ENCODE peak calls at places on chromosome 5, in five cellular contexts. A, F, H, K and C are unnamed samples. For H3K4me1, the result is how much of the 10 kb centered on the place peaks cover.

GRCh38 chr5:26719824-26720223 is 318.6 kb downstream of the CDH9 start:
- DNase-seq in A (no peak), F (no peak), H (no peak), K (no peak), C (no peak)

GRCh38 chr5:134223406-134224251 is 2.2 kb downstream of the PPP2CA start:
- DNase-seq in A (no peak), F (no peak), H (no peak), K (no peak), C (no peak)

GRCh38 chr5:65480306-65480865 is 1.3 kb downstream of the ADAMTS6 start:
- DNase-seq in A (no peak), F (peak), H (peak), K (peak), C (peak)

GRCh38 chr5:19880859-19881436 is 107.1 kb downstream of the CDH18 start:
- DNase-seq in A (no peak), F (no peak), H (no peak), K (no peak), C (no peak)

GRCh38 chr5:17157294-17157693 is 60.1 kb upstream of the BASP1 start:
- DNase-seq in A (no peak), F (no peak), H (no peak), K (no peak), C (no peak)

GRCh38 chr5:104189031-104189430 is 626.4 kb upstream of the NUDT12 start:
- DNase-seq in A (no peak), F (no peak), H (no peak), K (no peak), C (no peak)

GRCh38 chr5:116524966-116525365 is 49.7 kb downstream of the SEMA6A start:
- DNase-seq in A (no peak), F (no peak), H (no peak), K (no peak), C (no peak)

GRCh38 chr5:131460867-131461572 is 174.0 kb downstream of the RAPGEF6 start:
- DNase-seq in A (no peak), F (no peak), H (no peak), K (no peak), C (no peak)

GRCh38 chr5:69078921-69079537 is 14.8 kb upstream of the SLC30A5 start:
- DNase-seq in A (no peak), F (no peak), H (no peak), K (no peak), C (no peak)

GRCh38 chr5:87403899-87404298 is 8.8 kb downstream of the CCNH start:
- DNase-seq in A (no peak), F (no peak), H (no peak), K (no peak), C (no peak)

GRCh38 chr5:57486206-57486605 is 3.6 kb upstream of the ACTBL2 start:
- DNase-seq in A (no peak), F (no peak), H (no peak), K (no peak), C (no peak)

GRCh38 chr5:138033916-138034315 is 1.0 kb upstream of the FAM13B start:
- DNase-seq in A (no peak), F (no peak), H (no peak), K (no peak), C (no peak)

GRCh38 chr5:115463985-115464384 is 80.6 kb downstream of the FEM1C start:
- DNase-seq in A (no peak), F (no peak), H (no peak), K (no peak), C (no peak)

GRCh38 chr5:9313751-9314150 is 232.1 kb downstream of the SEMA5A start:
- DNase-seq in A (no peak), F (no peak), H (no peak), K (no peak), C (no peak)

GRCh38 chr5:92378961-92379611 is 996.0 kb upstream of the ARRDC3 start:
- DNase-seq in A (no peak), F (no peak), H (no peak), K (no peak), C (no peak)

GRCh38 chr5:43294226-43294625 is 19.0 kb downstream of the HMGCS1 start:
- DNase-seq in A (no peak), F (no peak), H (no peak), K (no peak), C (no peak)

GRCh38 chr5:62509823-62510222 is 68.8 kb upstream of the LRRC70 start:
- DNase-seq in A (no peak), F (no peak), H (no peak), K (no peak), C (no peak)

GRCh38 chr5:168327019-168327421 is 35.6 kb downstream of the WWC1 start:
- DNase-seq in A (no peak), F (no peak), H (no peak), K (no peak), C (no peak)

GRCh38 chr5:102902647-102903046 is 147.5 kb downstream of the PAM start:
- DNase-seq in A (no peak), F (no peak), H (no peak), K (no peak), C (no peak)

GRCh38 chr5:82593481-82593880 is 315.3 kb upstream of the RPS23 start:
- DNase-seq in A (no peak), F (no peak), H (no peak), K (no peak), C (no peak)

GRCh38 chr5:121976979-121977378 is 15.2 kb downstream of the SRFBP1 start:
- DNase-seq in A (no peak), F (no peak), H (no peak), K (no peak), C (no peak)

GRCh38 chr5:128627939-128628338 is 89.9 kb upstream of the FBN2 start:
- DNase-seq in A (no peak), F (no peak), H (no peak), K (no peak), C (no peak)

GRCh38 chr5:174454464-174454863 is 269.9 kb upstream of the MSX2 start:
- DNase-seq in A (no peak), F (no peak), H (no peak), K (no peak), C (no peak)

GRCh38 chr5:1111727-1112289 is at the start of gene SLC12A7:
- DNase-seq in A (peak), F (peak), H (peak), K (no peak), C (no peak)

GRCh38 chr5:142016576-142016975 is 3.7 kb upstream of the GNPDA1 start:
- DNase-seq in A (no peak), F (no peak), H (no peak), K (no peak), C (no peak)

DNA sequence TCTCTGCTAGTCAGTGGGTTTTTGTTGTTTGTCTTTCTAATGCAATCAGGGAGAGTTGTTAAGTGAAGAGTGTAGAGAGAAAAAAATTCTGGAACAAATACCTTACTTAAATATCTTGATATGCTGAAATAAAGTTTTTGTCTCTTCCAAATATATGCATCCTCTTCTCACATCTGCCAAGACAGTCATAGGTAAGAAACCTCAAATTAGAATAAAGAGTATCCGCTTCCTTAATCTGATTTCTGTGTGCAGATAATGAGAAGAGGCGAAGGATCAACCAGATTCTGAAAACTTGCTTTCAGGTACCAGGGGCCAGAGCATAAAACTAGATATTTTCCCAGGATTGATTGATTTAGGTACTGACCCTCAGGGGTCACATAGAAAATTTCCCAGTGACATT is 11.3 kb upstream of the IL6ST start:
- DNase-seq in A (no peak), F (no peak), H (no peak), K (no peak), C (no peak)
- TF ChIP-seq CTCF in A (no peak), F (no peak), H (no peak), K (no peak), C (no peak)

GRCh38 chr5:73797142-73797530 is 171.1 kb downstream of the ARHGEF28 start:
- DNase-seq in A (no peak), F (no peak), H (no peak), K (no peak), C (no peak)

GRCh38 chr5:73799401-73799972 is 173.5 kb downstream of the ARHGEF28 start:
- DNase-seq in A (no peak), F (no peak), H (no peak), K (no peak), C (no peak)

GRCh38 chr5:73796164-73797141 is 170.5 kb downstream of the ARHGEF28 start:
- DNase-seq in A (no peak), F (peak), H (no peak), K (peak), C (no peak)

DNA sequence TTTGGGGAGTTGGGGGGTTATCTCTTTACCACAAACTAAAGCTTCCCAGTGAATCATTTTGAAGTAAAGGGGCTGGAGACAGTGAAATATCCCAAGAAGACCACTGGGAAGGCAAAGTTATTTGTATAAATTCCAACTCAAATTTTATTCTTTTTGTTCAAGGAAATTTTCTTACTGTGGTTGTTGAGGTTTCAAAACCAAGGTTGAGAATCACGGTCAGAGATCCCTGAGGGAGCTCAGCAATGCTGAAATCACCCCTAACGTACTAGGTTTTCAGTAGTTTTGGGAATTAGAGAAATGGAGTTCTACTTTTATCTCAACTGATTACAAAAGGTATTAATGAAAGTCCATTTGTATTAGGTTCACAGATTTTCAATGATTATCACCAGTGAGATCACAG is 175.7 kb downstream of the ARHGEF28 start:
- DNase-seq in A (no peak), F (no peak), H (no peak), K (no peak), C (no peak)
- H3K27ac ChIP-seq in A (no peak), F (no peak), H (no peak), K (no peak), C (no peak)

GRCh38 chr5:96146675-96147074 is 185.0 kb upstream of the ELL2 start:
- DNase-seq in A (no peak), F (peak), H (no peak), K (no peak), C (peak)
- H3K4me1 ChIP-seq in A (under half), F (under half), H (under half), K (under half), C (under half)

DNA sequence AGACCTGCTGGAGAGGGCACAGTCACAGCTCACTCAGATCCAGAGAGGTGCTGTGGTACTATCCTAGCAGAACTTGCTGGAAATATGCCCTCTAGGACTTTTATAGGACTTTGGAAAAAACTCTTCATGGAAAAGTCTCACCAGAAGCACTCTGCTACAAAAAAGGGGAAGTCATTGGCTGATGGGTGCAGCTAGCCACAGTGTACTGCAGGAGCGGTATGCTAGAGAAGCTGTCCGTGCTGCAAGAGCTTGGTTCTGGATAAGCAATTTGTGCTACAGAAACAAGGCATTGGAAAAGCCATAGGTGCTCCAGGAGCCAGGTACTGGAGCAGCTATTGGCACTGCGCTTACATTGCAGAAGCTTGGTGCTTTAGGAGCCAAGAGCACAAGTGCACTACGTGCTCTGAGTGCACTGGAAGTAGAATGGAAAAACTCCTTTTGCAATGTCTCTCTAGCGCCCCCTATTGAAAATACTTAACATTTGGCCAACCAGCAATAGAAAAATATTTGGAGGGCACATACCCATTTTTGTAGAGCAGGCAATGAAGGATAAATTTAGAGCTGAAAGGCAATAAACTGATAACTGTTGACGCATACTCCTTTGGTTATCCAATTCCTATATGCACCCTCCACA is 83.4 kb downstream of the MEGF10 start:
- DNase-seq in A (no peak), F (no peak), H (no peak), K (no peak), C (no peak)
- TF ChIP-seq CTCF in A (no peak), F (no peak), H (no peak), K (no peak), C (no peak)

GRCh38 chr5:73305386-73305785 is 132.4 kb downstream of the TMEM174 start:
- DNase-seq in A (no peak), F (no peak), H (no peak), K (no peak), C (no peak)

GRCh38 chr5:73306078-73306719 is 133.2 kb downstream of the TMEM174 start:
- DNase-seq in A (no peak), F (no peak), H (no peak), K (no peak), C (no peak)

GRCh38 chr5:73306741-73307275 is 133.8 kb downstream of the TMEM174 start:
- DNase-seq in A (no peak), F (no peak), H (no peak), K (no peak), C (no peak)

GRCh38 chr5:73304381-73304780 is 131.4 kb downstream of the TMEM174 start:
- DNase-seq in A (no peak), F (no peak), H (no peak), K (no peak), C (no peak)

GRCh38 chr5:73307645-73308346 is 134.8 kb downstream of the TMEM174 start:
- DNase-seq in A (no peak), F (no peak), H (no peak), K (no peak), C (no peak)
- H3K27ac ChIP-seq in A (no peak), F (no peak), H (no peak), K (no peak), C (no peak)

GRCh38 chr5:39656600-39656999 is 231.8 kb upstream of the DAB2 start:
- DNase-seq in A (no peak), F (no peak), H (no peak), K (no peak), C (no peak)

GRCh38 chr5:39657943-39658342 is 233.2 kb upstream of the DAB2 start:
- DNase-seq in A (no peak), F (no peak), H (no peak), K (no peak), C (no peak)

GRCh38 chr5:39661026-39661779 is 236.4 kb upstream of the DAB2 start:
- DNase-seq in A (no peak), F (no peak), H (no peak), K (no peak), C (no peak)

GRCh38 chr5:39660020-39660419 is 235.2 kb upstream of the DAB2 start:
- DNase-seq in A (no peak), F (no peak), H (no peak), K (no peak), C (no peak)

GRCh38 chr5:39658861-39659260 is 234.1 kb upstream of the DAB2 start:
- DNase-seq in A (no peak), F (no peak), H (no peak), K (no peak), C (no peak)
- H3K4me1 ChIP-seq in A (under half), F (under half), H (under half), K (under half), C (under half)

GRCh38 chr5:54895816-54896341 is 89.5 kb downstream of the ESM1 start:
- DNase-seq in A (no peak), F (no peak), H (peak), K (peak), C (no peak)
- TF ChIP-seq CTCF in A (peak), F (peak), H (peak), K (no peak), C (peak)

GRCh38 chr5:66884589-66885228 is 288.5 kb downstream of the MAST4 start:
- DNase-seq in A (no peak), F (no peak), H (no peak), K (no peak), C (no peak)
- H3K27ac ChIP-seq in A (no peak), F (no peak), H (no peak), K (no peak), C (no peak)

GRCh38 chr5:143063175-143063970 is 293.2 kb downstream of the ARHGAP26 start:
- DNase-seq in A (no peak), F (no peak), H (peak), K (peak), C (peak)
- H3K4me1 ChIP-seq in A (under half), F (half or more), H (under half), K (half or more), C (under half)